ENCODE peak calls at places on chromosomes 13 and 19, in four cellular contexts. B is gastrocnemius medialis, A is IMR-90, S is heart left ventricle. E is an unnamed sample. For H3K9me3, the result is how much of the 10 kb centered on the place peaks cover.

GRCh38 chr19:47713046-47714021 is at the start of gene EHD2:
- DNase-seq in A (peak), B (no peak), S (peak), E (peak)

GRCh38 chr13:51832471-51833152 is 12.4 kb downstream of the TMEM272 start:
- DNase-seq in A (peak), B (peak), S (peak), E (no peak)

GRCh38 chr13:63156816-63157215 is 1741.2 kb upstream of the PCDH20 start:
- DNase-seq in S (no peak), A (no peak), B (no peak), E (no peak)

GRCh38 chr19:54481326-54481930 is 8.3 kb upstream of the CDC42EP5 start:
- DNase-seq in S (no peak), B (no peak), A (peak), E (no peak)

GRCh38 chr13:35472308-35473008 is 4.0 kb downstream of the MAB21L1 start:
- DNase-seq in A (no peak), S (no peak), B (peak), E (no peak)

GRCh38 chr19:51365211-51366049 is 758 bp downstream of the ETFB start:
- DNase-seq in S (peak), B (peak), A (peak), E (peak)

GRCh38 chr13:108020027-108020426 is 195.3 kb downstream of the LIG4 start:
- DNase-seq in B (no peak), A (no peak), S (no peak), E (no peak)

GRCh38 chr19:9597027-9597426 is 12.7 kb upstream of the ZNF121 start:
- DNase-seq in B (no peak), S (no peak), A (peak), E (no peak)

GRCh38 chr19:37389234-37389633 is 18.3 kb downstream of the ZNF527 start:
- DNase-seq in A (no peak), B (no peak), S (no peak), E (no peak)

GRCh38 chr13:114148521-114148855 is 16.1 kb upstream of the RASA3 start:
- DNase-seq in A (no peak), B (no peak), S (no peak), E (no peak)

GRCh38 chr19:20247016-20247683 is 80.1 kb downstream of the ZNF486 start:
- DNase-seq in B (no peak), A (no peak), S (no peak), E (peak)

GRCh38 chr13:30135868-30136267 is 171.5 kb downstream of the KATNAL1 start:
- DNase-seq in S (no peak), A (no peak), B (no peak), E (no peak)

GRCh38 chr19:16244091-16244490 is 46.4 kb downstream of the AP1M1 start:
- DNase-seq in S (no peak), A (peak), B (no peak), E (no peak)

GRCh38 chr19:42159942-42160341 is 27.7 kb upstream of the POU2F2 start:
- DNase-seq in B (no peak), S (no peak), A (no peak), E (no peak)

GRCh38 chr19:38685666-38686529 is 38.4 kb downstream of the ACTN4 start:
- DNase-seq in S (no peak), A (peak), B (no peak), E (no peak)

GRCh38 chr13:95494082-95494681 is 58.3 kb upstream of the CLDN10 start:
- DNase-seq in B (no peak), A (peak), S (no peak), E (peak)

GRCh38 chr19:28170066-28170465 is 1042.9 kb downstream of the UQCRFS1 start:
- DNase-seq in A (no peak), B (no peak), S (no peak), E (no peak)

GRCh38 chr13:44305845-44306244 is 67.8 kb upstream of the SERP2 start:
- DNase-seq in A (peak), B (no peak), S (no peak), E (no peak)

GRCh38 chr19:41175825-41176734 is 16.9 kb upstream of the CYP2S1 start:
- DNase-seq in A (peak), B (peak), S (peak), E (no peak)

GRCh38 chr13:40368123-40368891 is 298.1 kb downstream of the FOXO1 start:
- DNase-seq in B (no peak), A (no peak), S (no peak), E (no peak)

GRCh38 chr13:109998808-109999528 is 212.6 kb upstream of the IRS2 start:
- DNase-seq in S (no peak), A (peak), B (no peak), E (no peak)

GRCh38 chr19:50912102-50912599 is 956 bp upstream of the KLK4 start:
- DNase-seq in S (no peak), A (no peak), B (no peak), E (no peak)

GRCh38 chr13:74129500-74130144 is 4.6 kb downstream of the KLF12 start:
- DNase-seq in S (peak), A (no peak), B (no peak), E (peak)

GRCh38 chr19:32178401-32178800 is 167.0 kb upstream of the ZNF507 start:
- DNase-seq in B (no peak), A (no peak), S (no peak), E (no peak)

GRCh38 chr19:907183-907853 is 5.7 kb downstream of the R3HDM4 start:
- DNase-seq in B (no peak), S (no peak), A (no peak), E (no peak)

GRCh38 chr19:28691683-28692082 is 521.3 kb downstream of the UQCRFS1 start:
- DNase-seq in B (no peak), S (no peak), A (no peak), E (no peak)

GRCh38 chr19:2462635-2463421 is 6.1 kb upstream of the LMNB2 start:
- DNase-seq in A (peak), S (peak), B (peak), E (peak)

GRCh38 chr13:72296246-72296645 is 429.2 kb upstream of the DACH1 start:
- DNase-seq in S (no peak), B (no peak), A (no peak), E (no peak)
- H3K9me3 ChIP-seq in S (under half), B (under half), A (under half), E (under half)

GRCh38 chr19:5806133-5806489 is 1.2 kb downstream of the NRTN start:
- DNase-seq in A (no peak), S (no peak), B (no peak), E (no peak)
- TF ChIP-seq CTCF in A (no peak), S (no peak), B (no peak), E (no peak)

GRCh38 chr13:84999252-84999651 is 800.0 kb downstream of the SLITRK6 start:
- DNase-seq in S (no peak), B (no peak), A (no peak), E (no peak)
- H3K9me3 ChIP-seq in S (under half), B (under half), A (under half), E (under half)

GRCh38 chr13:106522112-106522511 is 13.3 kb downstream of the EFNB2 start:
- DNase-seq in A (no peak), B (no peak), S (no peak), E (no peak)

GRCh38 chr13:106521101-106521799 is 14.2 kb downstream of the EFNB2 start:
- DNase-seq in A (no peak), S (no peak), B (no peak), E (no peak)

GRCh38 chr13:106518535-106518934 is 16.9 kb downstream of the EFNB2 start:
- DNase-seq in S (no peak), B (no peak), A (no peak), E (no peak)

GRCh38 chr13:106522898-106523525 is 12.4 kb downstream of the EFNB2 start:
- DNase-seq in A (no peak), B (no peak), S (no peak), E (no peak)

DNA sequence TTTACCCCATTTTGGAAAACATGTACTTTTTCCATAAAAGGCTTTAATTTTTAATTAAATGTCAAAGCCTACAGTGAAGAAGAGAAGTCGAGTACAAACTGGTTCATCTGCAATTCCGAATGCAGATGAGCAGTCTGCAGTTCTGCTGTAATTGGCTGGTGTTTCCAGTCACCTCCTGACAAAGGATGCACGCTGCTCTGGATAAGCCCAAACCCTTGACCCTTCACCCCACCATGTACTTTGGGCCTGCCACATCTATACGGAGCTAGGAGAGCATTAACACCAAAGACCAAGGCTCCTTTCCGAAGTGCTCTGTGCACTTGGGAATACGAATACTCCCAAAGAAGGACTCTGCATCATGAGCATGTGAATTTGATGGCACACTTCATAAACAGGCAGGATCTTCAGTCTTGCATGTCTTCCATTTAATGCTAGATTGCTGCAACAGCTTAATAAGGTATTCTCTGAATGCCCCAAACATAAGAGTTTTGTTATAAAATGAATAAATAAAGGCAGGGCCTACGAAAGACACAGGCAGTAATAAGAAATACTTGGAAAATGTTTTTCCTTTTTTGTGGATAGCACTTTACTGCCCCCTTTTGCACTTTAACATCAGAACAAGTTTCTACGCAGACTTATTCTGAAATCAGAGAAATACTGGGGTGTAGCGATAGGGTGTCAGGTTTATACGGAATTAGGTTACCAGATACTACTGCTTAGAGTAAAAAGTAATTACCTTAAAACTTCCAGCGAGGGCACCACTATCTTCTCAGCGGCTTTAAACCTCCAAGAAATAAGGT is 15.1 kb downstream of the EFNB2 start:
- DNase-seq in S (no peak), A (peak), B (no peak), E (no peak)
- TF ChIP-seq CTCF in S (peak), A (peak), B (no peak), E (peak)

E was measured in heart right ventricle.